ENCODE peak calls at places on chromosomes 12 and 14, in six cellular contexts. One of them, this sample, is unnamed.

GRCh38 chr12:24697295-24697694 is 251.6 kb downstream of the BCAT1 start:
- DNase-seq in tibial artery: no peak
- DNase-seq in NCI-H345: no peak
- DNase-seq in central memory CD8-positive, alpha-beta T cell: no peak
- DNase-seq in B cell: no peak
- DNase-seq in neural progenitor cell: no peak
- DNase-seq in this sample: no peak

GRCh38 chr12:65537978-65538377 is 259.5 kb downstream of the MSRB3 start:
- DNase-seq in tibial artery: no peak
- DNase-seq in NCI-H345: no peak
- DNase-seq in central memory CD8-positive, alpha-beta T cell: no peak
- DNase-seq in B cell: no peak
- DNase-seq in neural progenitor cell: no peak
- DNase-seq in this sample: no peak

GRCh38 chr14:71539660-71540285 is 392.5 kb upstream of the RGS6 start:
- DNase-seq in tibial artery: no peak
- DNase-seq in NCI-H345: no peak
- DNase-seq in central memory CD8-positive, alpha-beta T cell: no peak
- DNase-seq in B cell: no peak
- DNase-seq in neural progenitor cell: no peak
- DNase-seq in this sample: no peak

GRCh38 chr12:3725267-3726115 is 27.4 kb downstream of the CRACR2A start:
- DNase-seq in tibial artery: no peak
- DNase-seq in NCI-H345: no peak
- DNase-seq in central memory CD8-positive, alpha-beta T cell: no peak
- DNase-seq in B cell: no peak
- DNase-seq in neural progenitor cell: no peak
- DNase-seq in this sample: no peak

GRCh38 chr14:101120636-101121398 is 217.3 kb upstream of the RTL1 start:
- DNase-seq in tibial artery: peak; percentile 63
- DNase-seq in NCI-H345: peak; percentile 65
- DNase-seq in central memory CD8-positive, alpha-beta T cell: no peak
- DNase-seq in B cell: peak; percentile 74
- DNase-seq in neural progenitor cell: no peak
- DNase-seq in this sample: no peak

GRCh38 chr12:110937104-110937641 is 16.8 kb upstream of the MYL2 start:
- DNase-seq in tibial artery: no peak
- DNase-seq in NCI-H345: peak; percentile 51
- DNase-seq in central memory CD8-positive, alpha-beta T cell: peak; percentile 25
- DNase-seq in B cell: peak; percentile 80
- DNase-seq in neural progenitor cell: peak; percentile 81
- DNase-seq in this sample: peak; percentile 41

GRCh38 chr12:5515458-5515857 is 83.5 kb downstream of the NTF3 start:
- DNase-seq in tibial artery: no peak
- DNase-seq in NCI-H345: no peak
- DNase-seq in central memory CD8-positive, alpha-beta T cell: no peak
- DNase-seq in B cell: no peak
- DNase-seq in neural progenitor cell: no peak
- DNase-seq in this sample: no peak

GRCh38 chr14:31572955-31573354 is 11.8 kb downstream of the NUBPL start:
- DNase-seq in tibial artery: no peak
- DNase-seq in NCI-H345: no peak
- DNase-seq in central memory CD8-positive, alpha-beta T cell: no peak
- DNase-seq in B cell: no peak
- DNase-seq in neural progenitor cell: no peak
- DNase-seq in this sample: no peak

GRCh38 chr14:64671591-64671990 is 32.6 kb upstream of the PLEKHG3 start:
- DNase-seq in tibial artery: no peak
- DNase-seq in NCI-H345: peak; percentile 46
- DNase-seq in central memory CD8-positive, alpha-beta T cell: no peak
- DNase-seq in B cell: peak; percentile 32
- DNase-seq in neural progenitor cell: peak; percentile 66
- DNase-seq in this sample: no peak

GRCh38 chr14:81315344-81315743 is 84.8 kb downstream of the STON2 start:
- DNase-seq in tibial artery: no peak
- DNase-seq in NCI-H345: peak; percentile 46
- DNase-seq in central memory CD8-positive, alpha-beta T cell: no peak
- DNase-seq in B cell: no peak
- DNase-seq in neural progenitor cell: peak; percentile 71
- DNase-seq in this sample: no peak

GRCh38 chr12:53613821-53614220 is 12.4 kb downstream of the ATF7 start:
- DNase-seq in tibial artery: no peak
- DNase-seq in NCI-H345: no peak
- DNase-seq in central memory CD8-positive, alpha-beta T cell: no peak
- DNase-seq in B cell: no peak
- DNase-seq in neural progenitor cell: no peak
- DNase-seq in this sample: no peak

GRCh38 chr12:108921946-108922345 is 42.1 kb downstream of the DAO start:
- DNase-seq in tibial artery: no peak
- DNase-seq in NCI-H345: no peak
- DNase-seq in central memory CD8-positive, alpha-beta T cell: no peak
- DNase-seq in B cell: no peak
- DNase-seq in neural progenitor cell: no peak
- DNase-seq in this sample: no peak

GRCh38 chr12:69440016-69440415 is 30.2 kb upstream of the FRS2 start:
- DNase-seq in tibial artery: no peak
- DNase-seq in NCI-H345: no peak
- DNase-seq in central memory CD8-positive, alpha-beta T cell: no peak
- DNase-seq in B cell: no peak
- DNase-seq in neural progenitor cell: no peak
- DNase-seq in this sample: no peak

GRCh38 chr14:90518075-90518940 is 121.5 kb downstream of the CALM1 start:
- DNase-seq in tibial artery: no peak
- DNase-seq in NCI-H345: peak; percentile 13
- DNase-seq in central memory CD8-positive, alpha-beta T cell: no peak
- DNase-seq in B cell: no peak
- DNase-seq in neural progenitor cell: no peak
- DNase-seq in this sample: no peak

GRCh38 chr14:20413785-20414117 is 450 bp upstream of the TEP1 start:
- DNase-seq in tibial artery: no peak
- DNase-seq in NCI-H345: no peak
- DNase-seq in central memory CD8-positive, alpha-beta T cell: no peak
- DNase-seq in B cell: peak; percentile 41
- DNase-seq in neural progenitor cell: peak; percentile 38
- DNase-seq in this sample: no peak

GRCh38 chr12:52349196-52349595 is 18.1 kb downstream of the KRT85 start:
- DNase-seq in tibial artery: no peak
- DNase-seq in NCI-H345: no peak
- DNase-seq in central memory CD8-positive, alpha-beta T cell: no peak
- DNase-seq in B cell: no peak
- DNase-seq in neural progenitor cell: no peak
- DNase-seq in this sample: no peak

GRCh38 chr12:121992059-121992879 is 29.4 kb upstream of the BCL7A start:
- DNase-seq in tibial artery: no peak
- DNase-seq in NCI-H345: no peak
- DNase-seq in central memory CD8-positive, alpha-beta T cell: peak; percentile 21
- DNase-seq in B cell: peak; percentile 72
- DNase-seq in neural progenitor cell: no peak
- DNase-seq in this sample: no peak

GRCh38 chr12:41509655-41510054 is 321.5 kb downstream of the PDZRN4 start:
- DNase-seq in tibial artery: no peak
- DNase-seq in NCI-H345: no peak
- DNase-seq in central memory CD8-positive, alpha-beta T cell: no peak
- DNase-seq in B cell: no peak
- DNase-seq in neural progenitor cell: no peak
- DNase-seq in this sample: no peak

GRCh38 chr12:8089718-8090117 is 7.6 kb downstream of the NECAP1 start:
- DNase-seq in tibial artery: no peak
- DNase-seq in NCI-H345: no peak
- DNase-seq in central memory CD8-positive, alpha-beta T cell: no peak
- DNase-seq in B cell: no peak
- DNase-seq in neural progenitor cell: no peak
- DNase-seq in this sample: no peak

GRCh38 chr14:74649167-74649566 is 37.1 kb upstream of the LTBP2 start:
- DNase-seq in tibial artery: no peak
- DNase-seq in NCI-H345: no peak
- DNase-seq in central memory CD8-positive, alpha-beta T cell: no peak
- DNase-seq in B cell: no peak
- DNase-seq in neural progenitor cell: no peak
- DNase-seq in this sample: no peak

GRCh38 chr12:57006809-57007475 is 596 bp upstream of the ZBTB39 start:
- DNase-seq in tibial artery: no peak
- DNase-seq in NCI-H345: no peak
- DNase-seq in central memory CD8-positive, alpha-beta T cell: no peak
- DNase-seq in B cell: no peak
- DNase-seq in neural progenitor cell: no peak
- DNase-seq in this sample: no peak

GRCh38 chr12:24898606-24899005 is 50.3 kb downstream of the BCAT1 start:
- DNase-seq in tibial artery: no peak
- DNase-seq in NCI-H345: no peak
- DNase-seq in central memory CD8-positive, alpha-beta T cell: no peak
- DNase-seq in B cell: no peak
- DNase-seq in neural progenitor cell: no peak
- DNase-seq in this sample: no peak

GRCh38 chr12:74264692-74265091 is 272.9 kb upstream of the ATXN7L3B start:
- DNase-seq in tibial artery: no peak
- DNase-seq in NCI-H345: no peak
- DNase-seq in central memory CD8-positive, alpha-beta T cell: no peak
- DNase-seq in B cell: no peak
- DNase-seq in neural progenitor cell: no peak
- DNase-seq in this sample: no peak

This sample was measured in activated T-helper 1 cell treated with anti-CD3 and anti-CD28 coated beads, Interleukin-2, amount 50 U/mL, for 16 hours.